ENCODE peak calls at places on chromosome 5, in four cellular contexts. One of them, this sample, is unnamed.
A peak's percentile ranks its signal among the peaks of the same experiment; 100 is the strongest.

GRCh38 chr5:79236364-79236969 is 536 bp downstream of the JMY start:
- DNase-seq in heart left ventricle: peak; percentile 36
- DNase-seq in aorta: peak; percentile 52
- DNase-seq in esophagus muscularis mucosa: no peak
- DNase-seq in this sample: peak; percentile 24

GRCh38 chr5:163407034-163407652 is 30.3 kb upstream of the CCNG1 start:
- DNase-seq in heart left ventricle: no peak
- DNase-seq in esophagus muscularis mucosa: no peak
- DNase-seq in aorta: no peak
- DNase-seq in this sample: peak; percentile 57

GRCh38 chr5:53882637-53883036 is 322.2 kb downstream of the NDUFS4 start:
- DNase-seq in aorta: no peak
- DNase-seq in heart left ventricle: no peak
- DNase-seq in esophagus muscularis mucosa: no peak
- DNase-seq in this sample: no peak

GRCh38 chr5:543351-543750 is 19.1 kb upstream of the SLC9A3 start:
- DNase-seq in esophagus muscularis mucosa: no peak
- DNase-seq in heart left ventricle: no peak
- DNase-seq in aorta: peak; percentile 28
- DNase-seq in this sample: no peak

GRCh38 chr5:126454081-126454480 is 30.9 kb downstream of the GRAMD2B start:
- DNase-seq in esophagus muscularis mucosa: no peak
- DNase-seq in aorta: no peak
- DNase-seq in heart left ventricle: peak; percentile 47
- DNase-seq in this sample: peak; percentile 29

GRCh38 chr5:4700082-4700481 is 440.0 kb upstream of the ADAMTS16 start:
- DNase-seq in esophagus muscularis mucosa: no peak
- DNase-seq in aorta: peak; percentile 50
- DNase-seq in heart left ventricle: peak; percentile 63
- DNase-seq in this sample: peak; percentile 50

GRCh38 chr5:43565043-43565442 is 8.2 kb upstream of the PAIP1 start:
- DNase-seq in heart left ventricle: no peak
- DNase-seq in aorta: no peak
- DNase-seq in esophagus muscularis mucosa: no peak
- DNase-seq in this sample: no peak

GRCh38 chr5:111892949-111893348 is 136.0 kb upstream of the NREP start:
- DNase-seq in heart left ventricle: no peak
- DNase-seq in aorta: no peak
- DNase-seq in esophagus muscularis mucosa: no peak
- DNase-seq in this sample: no peak

GRCh38 chr5:133144245-133144981 is 92.6 kb downstream of the HSPA4 start:
- DNase-seq in aorta: no peak
- DNase-seq in heart left ventricle: no peak
- DNase-seq in esophagus muscularis mucosa: peak; percentile 62
- DNase-seq in this sample: no peak

GRCh38 chr5:54146390-54146789 is 164.0 kb downstream of the ARL15 start:
- DNase-seq in aorta: no peak
- DNase-seq in esophagus muscularis mucosa: no peak
- DNase-seq in heart left ventricle: no peak
- DNase-seq in this sample: no peak

GRCh38 chr5:128276537-128277216 is 193.1 kb downstream of the SLC12A2 start:
- DNase-seq in esophagus muscularis mucosa: no peak
- DNase-seq in heart left ventricle: no peak
- DNase-seq in aorta: no peak
- DNase-seq in this sample: no peak

GRCh38 chr5:14435481-14435880 is 146.1 kb upstream of the OTULINL start:
- DNase-seq in heart left ventricle: no peak
- DNase-seq in esophagus muscularis mucosa: no peak
- DNase-seq in aorta: no peak
- DNase-seq in this sample: no peak

GRCh38 chr5:76494201-76494600 is 91.1 kb downstream of the IQGAP2 start:
- DNase-seq in heart left ventricle: no peak
- DNase-seq in aorta: no peak
- DNase-seq in esophagus muscularis mucosa: no peak
- DNase-seq in this sample: no peak
- H3K4me1 ChIP-seq in heart left ventricle: no peaks in the 10 kb centered on the region
- H3K4me1 ChIP-seq in aorta: no peaks in the 10 kb centered on the region
- H3K4me1 ChIP-seq in esophagus muscularis mucosa: no peaks in the 10 kb centered on the region
- H3K4me1 ChIP-seq in this sample: peaks cover 16% of the 10 kb centered on the region

GRCh38 chr5:69295088-69295754 is 37.4 kb downstream of the CCDC125 start:
- DNase-seq in aorta: no peak
- DNase-seq in heart left ventricle: no peak
- DNase-seq in esophagus muscularis mucosa: no peak
- DNase-seq in this sample: no peak
- H3K27ac ChIP-seq in aorta: no peak overlapping the region
- H3K27ac ChIP-seq in heart left ventricle: no peak overlapping the region
- H3K27ac ChIP-seq in esophagus muscularis mucosa: no peak overlapping the region
- H3K27ac ChIP-seq in this sample: no peak overlapping the region

GRCh38 chr5:96795626-96796025 is 12.1 kb downstream of the ERAP1 start:
- DNase-seq in heart left ventricle: no peak
- DNase-seq in aorta: no peak
- DNase-seq in esophagus muscularis mucosa: no peak
- DNase-seq in this sample: no peak
- H3K36me3 ChIP-seq in heart left ventricle: peaks cover 99% of the 10 kb centered on the region
- H3K36me3 ChIP-seq in aorta: peaks cover 8% of the 10 kb centered on the region
- H3K36me3 ChIP-seq in esophagus muscularis mucosa: peaks cover 79% of the 10 kb centered on the region
- H3K36me3 ChIP-seq in this sample: peaks cover 22% of the 10 kb centered on the region

GRCh38 chr5:77846422-77847128 is 70.4 kb upstream of the TBCA start:
- DNase-seq in heart left ventricle: no peak
- DNase-seq in aorta: no peak
- DNase-seq in esophagus muscularis mucosa: peak; percentile 86
- DNase-seq in this sample: no peak
- H3K4me1 ChIP-seq in heart left ventricle: peaks cover 18% of the 10 kb centered on the region
- H3K4me1 ChIP-seq in aorta: no peaks in the 10 kb centered on the region
- H3K4me1 ChIP-seq in esophagus muscularis mucosa: peaks cover 26% of the 10 kb centered on the region
- H3K4me1 ChIP-seq in this sample: no peaks in the 10 kb centered on the region

This sample was measured in A673.